ENCODE peak calls at places on chromosomes 4 and X, in nine cellular contexts. H is GM23338, Q is SK-N-SH, D is hepatocyte, Y is PC-3, S is MM.1S, C is GM23248, W is HCT116, B is OCI-LY7. M is an unnamed sample.

GRCh38 chrX:8731579-8732395 is at the start of gene ANOS1:
- DNase-seq in H (peak), Q (peak), D (peak), Y (peak), S (peak), C (peak), W (no peak), B (no peak), M (peak)

GRCh38 chrX:12930150-12930549 is 23.7 kb downstream of the TLR8 start:
- DNase-seq in H (no peak), Q (no peak), D (no peak), Y (no peak), S (no peak), C (no peak), W (no peak), B (no peak), M (no peak)

GRCh38 chrX:125203379-125203736 is 116.3 kb upstream of the TEX13C start:
- DNase-seq in H (peak), Q (peak), D (no peak), Y (no peak), S (no peak), C (peak), W (no peak), B (no peak), M (peak)

GRCh38 chr4:153384160-153384559 is 39.7 kb downstream of the MND1 start:
- DNase-seq in H (no peak), Q (no peak), D (no peak), Y (no peak), S (no peak), C (no peak), W (no peak), B (no peak), M (no peak)

GRCh38 chr4:130333241-130333759 is 1237.3 kb downstream of the C4orf33 start:
- DNase-seq in H (no peak), Q (no peak), D (no peak), Y (no peak), S (no peak), C (no peak), W (no peak), B (no peak), M (no peak)

GRCh38 chrX:47078129-47079043 is at the start of gene RGN:
- DNase-seq in H (peak), Q (peak), D (peak), Y (no peak), S (no peak), C (peak), W (no peak), B (no peak), M (peak)

GRCh38 chrX:129647588-129648410 is 7.0 kb downstream of the APLN start:
- DNase-seq in H (no peak), Q (no peak), D (no peak), Y (no peak), S (no peak), C (no peak), W (no peak), B (no peak), M (no peak)

GRCh38 chrX:2707334-2707760 is 16.3 kb downstream of the CD99 start:
- DNase-seq in H (peak), Q (peak), D (peak), Y (peak), S (no peak), C (peak), W (peak), B (peak), M (peak)

GRCh38 chrX:14829643-14830042 is 43.2 kb downstream of the FANCB start:
- DNase-seq in H (no peak), Q (no peak), D (no peak), Y (no peak), S (no peak), C (no peak), W (no peak), B (no peak), M (no peak)

GRCh38 chrX:47091149-47091775 is 13.0 kb downstream of the RGN start:
- DNase-seq in H (peak), Q (no peak), D (no peak), Y (no peak), S (peak), C (no peak), W (no peak), B (no peak), M (peak)

GRCh38 chr4:3611778-3612177 is 79.6 kb upstream of the LRPAP1 start:
- DNase-seq in H (no peak), Q (no peak), D (no peak), Y (no peak), S (no peak), C (no peak), W (no peak), B (no peak), M (no peak)

GRCh38 chr4:33722800-33723511 is 2521.4 kb downstream of the ARAP2 start:
- DNase-seq in H (no peak), Q (peak), D (no peak), Y (peak), S (no peak), C (peak), W (no peak), B (no peak), M (no peak)

GRCh38 chr4:54719378-54719777 is 61.6 kb downstream of the KIT start:
- DNase-seq in H (no peak), Q (no peak), D (no peak), Y (no peak), S (no peak), C (no peak), W (no peak), B (no peak), M (no peak)

GRCh38 chr4:7781361-7781760 is 158.3 kb downstream of the AFAP1 start:
- DNase-seq in H (no peak), Q (no peak), D (no peak), Y (no peak), S (no peak), C (peak), W (no peak), B (no peak), M (no peak)

GRCh38 chr4:23934915-23935314 is 45.1 kb upstream of the PPARGC1A start:
- DNase-seq in H (no peak), Q (no peak), D (peak), Y (no peak), S (no peak), C (peak), W (no peak), B (no peak), M (no peak)

GRCh38 chr4:145230726-145231125 is 50.3 kb upstream of the OTUD4 start:
- DNase-seq in H (no peak), Q (no peak), D (no peak), Y (no peak), S (no peak), C (peak), W (no peak), B (no peak), M (no peak)

GRCh38 chrX:151830911-151831310 is 81.8 kb upstream of the MAGEA4 start:
- DNase-seq in H (peak), Q (no peak), D (no peak), Y (no peak), S (no peak), C (no peak), W (no peak), B (no peak), M (no peak)

DNA sequence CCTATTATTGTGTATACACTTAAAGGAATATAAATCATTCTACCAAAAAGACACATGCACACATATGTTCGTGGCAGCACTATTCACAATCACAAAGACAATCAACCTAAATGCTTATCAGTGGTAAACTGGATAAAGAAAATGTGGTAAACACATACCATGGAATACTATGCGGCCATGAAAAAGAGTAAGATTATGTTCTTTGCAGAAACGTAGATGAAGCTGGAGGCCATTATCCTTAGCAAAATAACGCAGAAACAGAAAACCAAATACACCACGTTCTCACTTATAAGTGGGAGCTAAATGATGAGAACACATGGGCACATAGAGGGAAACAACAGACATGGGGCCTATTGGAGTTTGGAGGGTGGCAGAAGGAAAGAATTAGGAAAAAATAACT is 593.2 kb downstream of the DMD start:
- DNase-seq in H (no peak), Q (no peak), D (no peak), Y (no peak), S (no peak), C (no peak), W (no peak), B (no peak), M (no peak)
- TF ChIP-seq EZH2phosphoT487 in H (no peak), Q (no peak), D (no peak), Y (no peak), S (no peak), C (no peak), W (no peak), B (no peak), M (no peak)

DNA sequence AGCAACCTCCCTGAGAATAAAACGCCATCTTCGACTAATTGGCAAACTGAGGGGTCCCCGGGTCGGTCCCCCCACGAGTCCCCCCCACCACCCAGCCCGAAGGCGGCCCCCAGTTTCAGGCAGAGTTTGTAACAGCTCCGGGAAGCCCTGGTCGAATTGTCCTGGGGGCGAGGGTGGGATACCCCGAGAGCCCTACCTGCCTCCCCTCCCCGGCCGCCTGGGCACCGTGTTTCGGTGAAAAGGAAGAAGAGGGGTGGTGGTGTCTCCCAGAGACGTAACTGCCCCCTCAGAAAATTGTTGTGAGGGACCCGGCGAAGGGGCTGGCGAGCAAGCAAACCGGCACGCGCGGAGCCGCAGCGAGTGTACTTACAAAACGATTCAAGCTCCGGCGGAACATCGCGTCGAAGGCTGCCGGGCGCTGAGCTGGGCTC is 1.2 kb downstream of the ATP11C start:
- DNase-seq in H (no peak), Q (peak), D (no peak), Y (no peak), S (no peak), C (no peak), W (no peak), B (no peak), M (no peak)
- H2AFZ ChIP-seq in H (no peak), Q (no peak), D (no peak), Y (peak), S (peak), C (peak), W (no peak), B (peak), M (no peak)

DNA sequence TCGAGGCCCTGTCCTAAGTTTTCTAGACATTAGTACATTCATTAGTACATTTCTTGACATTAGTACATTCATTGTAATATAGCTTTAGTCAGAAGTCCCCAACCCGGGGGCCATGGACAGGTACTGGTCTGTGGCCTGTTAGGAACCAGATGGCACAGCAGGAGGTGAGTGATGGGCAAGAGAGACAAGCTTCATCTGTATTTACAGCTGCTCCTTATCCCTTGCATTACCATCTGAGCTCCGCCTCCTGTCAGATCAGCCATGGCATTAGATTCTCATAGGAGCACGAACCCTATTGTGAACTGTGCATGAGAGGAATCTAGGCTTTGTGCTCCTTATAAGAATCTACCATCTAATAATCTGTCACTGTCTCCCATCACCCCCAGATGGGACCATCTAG is 48.0 kb downstream of the GATB start:
- DNase-seq in H (no peak), Q (no peak), D (no peak), Y (no peak), S (no peak), C (no peak), W (no peak), B (no peak), M (no peak)
- TF ChIP-seq EZH2phosphoT487 in H (no peak), Q (no peak), D (no peak), Y (no peak), S (no peak), C (no peak), W (no peak), B (no peak), M (no peak)

DNA sequence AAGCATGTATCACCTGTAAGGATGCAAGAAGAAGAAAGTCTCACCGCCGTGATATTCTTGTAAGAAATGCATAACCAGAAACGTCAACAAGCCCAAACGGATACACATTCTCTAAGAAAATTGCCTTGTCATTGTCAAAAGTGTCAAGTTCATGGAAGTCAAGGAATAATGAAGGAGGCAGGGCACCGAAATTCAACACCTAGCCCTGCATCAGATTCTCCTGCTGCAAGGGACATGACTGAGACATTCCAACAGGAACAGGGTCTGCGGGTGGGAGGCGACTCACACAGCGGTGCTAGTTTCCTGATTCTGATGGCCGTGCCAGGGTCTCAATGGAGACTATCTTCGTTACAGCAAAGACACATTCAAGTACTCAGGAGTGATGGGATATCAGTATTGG is 26.7 kb downstream of the IRF2 start:
- DNase-seq in H (peak), Q (no peak), D (no peak), Y (no peak), S (no peak), C (no peak), W (no peak), B (no peak), M (no peak)
- H2AFZ ChIP-seq in H (no peak), Q (no peak), D (no peak), Y (no peak), S (no peak), C (no peak), W (no peak), B (no peak), M (no peak)

GRCh38 chr4:138558886-138559285 is 316.7 kb upstream of the SLC7A11 start:
- DNase-seq in H (no peak), Q (no peak), D (no peak), Y (no peak), S (no peak), C (no peak), W (no peak), B (no peak), M (no peak)

GRCh38 chr4:138561276-138561880 is 319.2 kb upstream of the SLC7A11 start:
- DNase-seq in H (no peak), Q (no peak), D (no peak), Y (no peak), S (no peak), C (no peak), W (no peak), B (no peak), M (no peak)

GRCh38 chr4:138562544-138562961 is 320.4 kb upstream of the SLC7A11 start:
- DNase-seq in H (no peak), Q (no peak), D (no peak), Y (peak), S (peak), C (no peak), W (no peak), B (no peak), M (no peak)

GRCh38 chr4:138561906-138562305 is 319.8 kb upstream of the SLC7A11 start:
- DNase-seq in H (no peak), Q (no peak), D (no peak), Y (no peak), S (no peak), C (no peak), W (no peak), B (no peak), M (no peak)

GRCh38 chr4:138560448-138560847 is 318.3 kb upstream of the SLC7A11 start:
- DNase-seq in H (peak), Q (no peak), D (no peak), Y (no peak), S (no peak), C (no peak), W (no peak), B (no peak), M (no peak)
- TF ChIP-seq EZH2phosphoT487 in H (no peak), Q (no peak), D (no peak), Y (no peak), S (no peak), C (no peak), W (no peak), B (no peak), M (no peak)

M was measured in neural progenitor cell.